ENCODE peak calls at places on chromosome 17, in five cellular contexts. Z is heart left ventricle, U is endothelial cell of umbilical vein, E is cardiac muscle cell, J is dorsolateral prefrontal cortex. O is an unnamed sample.

GRCh38 chr17:48283390-48283789 is 146.6 kb downstream of the SKAP1 start:
- DNase-seq in Z (no peak), U (no peak), E (no peak), J (no peak), O (no peak)

GRCh38 chr17:205176-205538 is 23.7 kb upstream of the DOC2B start:
- DNase-seq in Z (no peak), U (no peak), E (no peak), J (no peak), O (no peak)

GRCh38 chr17:6712854-6713129 is 377 bp downstream of the SLC13A5 start:
- DNase-seq in Z (no peak), U (no peak), E (no peak), J (no peak), O (no peak)

GRCh38 chr17:17298108-17298507 is 5.1 kb upstream of the NT5M start:
- DNase-seq in Z (no peak), U (no peak), E (no peak), J (no peak), O (no peak)

GRCh38 chr17:76682306-76682705 is 28.5 kb downstream of the MXRA7 start:
- DNase-seq in Z (peak), U (no peak), E (no peak), J (no peak), O (no peak)

GRCh38 chr17:65659512-65659911 is 98.1 kb upstream of the AXIN2 start:
- DNase-seq in Z (no peak), U (no peak), E (no peak), J (no peak), O (no peak)

GRCh38 chr17:57862990-57863667 is 13.3 kb upstream of the MRPS23 start:
- DNase-seq in Z (no peak), U (no peak), E (no peak), J (peak), O (no peak)

GRCh38 chr17:42679492-42680330 is 1.9 kb downstream of the CCR10 start:
- DNase-seq in Z (peak), U (peak), E (peak), J (peak), O (peak)

GRCh38 chr17:77054926-77055325 is 85.8 kb upstream of the SEC14L1 start:
- DNase-seq in Z (no peak), U (no peak), E (no peak), J (no peak), O (no peak)

GRCh38 chr17:73609688-73610210 is 34.5 kb downstream of the SDK2 start:
- DNase-seq in Z (no peak), U (no peak), E (no peak), J (no peak), O (no peak)

GRCh38 chr17:35875439-35876139 is 4.6 kb downstream of the CCL5 start:
- DNase-seq in Z (no peak), U (peak), E (no peak), J (no peak), O (no peak)

GRCh38 chr17:72790194-72790593 is 302.3 kb downstream of the SLC39A11 start:
- DNase-seq in Z (no peak), U (no peak), E (no peak), J (no peak), O (no peak)

GRCh38 chr17:8079291-8080207 is 8.0 kb downstream of the ALOX12B start:
- DNase-seq in Z (peak), U (peak), E (peak), J (peak), O (peak)

GRCh38 chr17:18253947-18254821 is 4.4 kb downstream of the FLII start:
- DNase-seq in Z (no peak), U (no peak), E (no peak), J (no peak), O (peak)

GRCh38 chr17:76271669-76272540 is 6.8 kb downstream of the UBALD2 start:
- DNase-seq in Z (no peak), U (peak), E (no peak), J (no peak), O (peak)

GRCh38 chr17:28899212-28899815 is 1.8 kb upstream of the FLOT2 start:
- DNase-seq in Z (no peak), U (no peak), E (no peak), J (no peak), O (no peak)

GRCh38 chr17:44906987-44907681 is 7.9 kb upstream of the EFTUD2 start:
- DNase-seq in Z (no peak), U (no peak), E (no peak), J (no peak), O (no peak)

GRCh38 chr17:31586946-31587345 is 195.5 kb downstream of the RAB11FIP4 start:
- DNase-seq in Z (no peak), U (no peak), E (no peak), J (no peak), O (no peak)

GRCh38 chr17:58333396-58334207 is 5.0 kb upstream of the TSPOAP1 start:
- DNase-seq in Z (no peak), U (no peak), E (no peak), J (peak), O (no peak)

GRCh38 chr17:7835818-7836595 is 2.0 kb downstream of the KDM6B start:
- DNase-seq in Z (peak), U (peak), E (no peak), J (peak), O (peak)

GRCh38 chr17:49201481-49201927 is 8.9 kb downstream of the GNGT2 start:
- DNase-seq in Z (no peak), U (peak), E (no peak), J (no peak), O (no peak)

GRCh38 chr17:42408076-42408475 is 15.0 kb downstream of the CAVIN1 start:
- DNase-seq in Z (peak), U (peak), E (no peak), J (peak), O (no peak)

GRCh38 chr17:2406271-2406902 is 5.5 kb upstream of the MNT start:
- DNase-seq in Z (no peak), U (no peak), E (no peak), J (no peak), O (no peak)

GRCh38 chr17:40499551-40500189 is 1.8 kb downstream of the TNS4 start:
- DNase-seq in Z (peak), U (peak), E (peak), J (peak), O (peak)

GRCh38 chr17:2867441-2868424 is 71.5 kb downstream of the RAP1GAP2 start:
- DNase-seq in Z (no peak), U (no peak), E (no peak), J (no peak), O (no peak)

GRCh38 chr17:42266918-42267766 is 9.0 kb downstream of the STAT5B start:
- DNase-seq in Z (no peak), U (no peak), E (no peak), J (no peak), O (no peak)

GRCh38 chr17:74424658-74425057 is 7.2 kb upstream of the GPRC5C start:
- DNase-seq in Z (peak), U (no peak), E (no peak), J (no peak), O (no peak)

GRCh38 chr17:38922538-38923291 is 2.7 kb upstream of the LASP1NB start:
- DNase-seq in Z (peak), U (peak), E (no peak), J (peak), O (peak)

GRCh38 chr17:40290629-40291296 is 3.1 kb downstream of the CDC6 start:
- DNase-seq in Z (no peak), U (peak), E (peak), J (no peak), O (no peak)

GRCh38 chr17:61337247-61337812 is 62.3 kb upstream of the TBX2 start:
- DNase-seq in Z (no peak), U (no peak), E (no peak), J (no peak), O (no peak)

GRCh38 chr17:47841488-47842308 is 625 bp upstream of the SCRN2 start:
- DNase-seq in Z (no peak), U (no peak), E (no peak), J (no peak), O (no peak)

GRCh38 chr17:27206447-27206846 is 87.5 kb upstream of the WSB1 start:
- DNase-seq in Z (no peak), U (no peak), E (no peak), J (no peak), O (no peak)

GRCh38 chr17:43430936-43431649 is 32.3 kb downstream of the ARL4D start:
- DNase-seq in Z (no peak), U (no peak), E (no peak), J (no peak), O (no peak)

GRCh38 chr17:47660064-47660492 is 10.4 kb downstream of the KPNB1 start:
- DNase-seq in Z (no peak), U (no peak), E (no peak), J (no peak), O (no peak)

GRCh38 chr17:42459256-42459982 is 741 bp downstream of the ATP6V0A1 start:
- DNase-seq in Z (peak), U (no peak), E (peak), J (peak), O (no peak)

GRCh38 chr17:36667922-36668321 is 66.5 kb downstream of the MRM1 start:
- DNase-seq in Z (no peak), U (no peak), E (no peak), J (no peak), O (no peak)

GRCh38 chr17:78316115-78316866 is 43.6 kb downstream of the SOCS3 start:
- DNase-seq in Z (no peak), U (no peak), E (no peak), J (no peak), O (no peak)
- H3K4me3 ChIP-seq in Z (no peak), U (no peak), E (no peak), J (no peak), O (no peak)

GRCh38 chr17:63490321-63490720 is 13.5 kb downstream of the ACE start:
- DNase-seq in Z (no peak), U (no peak), E (peak), J (no peak), O (no peak)
- TF ChIP-seq CTCF in Z (no peak), U (no peak), E (no peak), J (no peak), O (no peak)

DNA sequence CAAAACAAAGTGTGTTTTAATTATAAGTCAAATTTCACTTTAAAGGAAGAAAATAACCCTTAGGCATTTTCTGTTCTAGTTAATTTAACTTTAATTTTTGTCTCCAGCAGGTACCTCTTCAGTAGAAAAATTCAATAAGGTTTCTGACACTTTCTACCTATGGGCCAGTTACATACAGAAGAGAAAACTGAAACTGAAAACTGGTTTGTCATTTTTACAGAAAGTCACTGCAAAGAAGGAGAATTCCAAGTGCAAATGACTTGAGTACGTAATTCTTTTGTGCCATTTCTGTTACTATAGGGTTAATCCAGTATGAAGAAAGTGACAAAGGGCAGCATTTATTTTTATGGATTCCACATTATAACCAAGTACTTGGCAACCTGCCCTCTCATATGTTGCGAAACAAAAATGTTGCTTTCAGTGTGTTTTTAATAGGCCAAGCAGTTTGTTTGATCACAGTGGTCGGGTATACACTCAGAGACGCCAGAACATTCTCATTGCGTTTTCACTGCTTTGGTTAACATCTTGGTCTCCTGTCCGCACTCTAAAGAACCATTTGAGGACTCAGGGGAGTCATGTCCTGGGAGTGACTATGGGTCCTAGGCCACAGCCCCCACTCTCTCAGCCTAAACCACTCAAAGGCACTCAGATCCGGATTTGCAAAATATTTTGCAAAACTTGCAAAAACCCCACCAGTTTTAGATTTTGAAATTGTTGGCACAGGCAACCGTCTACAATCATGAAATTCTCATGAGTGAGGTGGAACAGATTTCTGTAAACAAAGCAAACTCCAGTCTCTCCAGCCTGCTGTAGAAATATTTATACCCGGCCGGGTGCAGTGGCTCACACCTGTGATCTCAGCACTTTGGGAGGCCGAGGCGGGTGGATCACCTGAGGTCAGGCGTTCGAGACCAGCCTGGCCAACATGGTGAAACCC is 15.3 kb upstream of the HELZ start:
- DNase-seq in Z (peak), U (no peak), E (no peak), J (no peak), O (peak)
- H3K4me3 ChIP-seq in Z (no peak), U (no peak), E (no peak), J (no peak), O (no peak)

GRCh38 chr17:9883451-9883850 is 21.6 kb downstream of the RCVRN start:
- DNase-seq in Z (no peak), U (no peak), E (no peak), J (no peak), O (no peak)
- TF ChIP-seq CTCF in Z (no peak), U (no peak), E (no peak), J (no peak), O (no peak)

O was measured in right lobe of liver.